ENCODE peak calls at places on chromosomes 12 and 14, in five cellular contexts. One of them, this sample, is unnamed.

GRCh38 chr12:15540469-15540872 is 218.2 kb downstream of the PTPRO start:
- DNase-seq in GM23338: no peak
- DNase-seq in DND-41: no peak
- DNase-seq in fibroblast of lung: peak
- DNase-seq in MM.1S: no peak
- DNase-seq in this sample: no peak

GRCh38 chr12:59736359-59736758 is 140.5 kb downstream of the SLC16A7 start:
- DNase-seq in GM23338: no peak
- DNase-seq in DND-41: no peak
- DNase-seq in fibroblast of lung: no peak
- DNase-seq in MM.1S: no peak
- DNase-seq in this sample: no peak

GRCh38 chr12:91143241-91143640 is 31.9 kb upstream of the LUM start:
- DNase-seq in DND-41: no peak
- DNase-seq in fibroblast of lung: no peak
- DNase-seq in GM23338: no peak
- DNase-seq in MM.1S: no peak
- DNase-seq in this sample: no peak

GRCh38 chr12:81778719-81779118 is 19.6 kb upstream of the PPFIA2 start:
- DNase-seq in GM23338: no peak
- DNase-seq in fibroblast of lung: no peak
- DNase-seq in MM.1S: no peak
- DNase-seq in DND-41: no peak
- DNase-seq in this sample: no peak

GRCh38 chr14:51369814-51370213 is 129.8 kb downstream of the TMX1 start:
- DNase-seq in MM.1S: peak
- DNase-seq in fibroblast of lung: no peak
- DNase-seq in DND-41: peak
- DNase-seq in GM23338: peak
- DNase-seq in this sample: no peak

GRCh38 chr14:68552075-68552474 is 240.8 kb downstream of the ZFP36L1 start:
- DNase-seq in fibroblast of lung: no peak
- DNase-seq in GM23338: no peak
- DNase-seq in DND-41: no peak
- DNase-seq in MM.1S: no peak
- DNase-seq in this sample: no peak

GRCh38 chr12:123928274-123928865 is 44.3 kb downstream of the CCDC92 start:
- DNase-seq in DND-41: no peak
- DNase-seq in fibroblast of lung: no peak
- DNase-seq in GM23338: no peak
- DNase-seq in MM.1S: peak
- DNase-seq in this sample: no peak

GRCh38 chr14:82872494-82872893 is 1338.8 kb upstream of the SEL1L start:
- DNase-seq in MM.1S: no peak
- DNase-seq in fibroblast of lung: no peak
- DNase-seq in DND-41: no peak
- DNase-seq in GM23338: peak
- DNase-seq in this sample: peak

GRCh38 chr14:70448633-70449032 is 3.3 kb upstream of the ADAM21 start:
- DNase-seq in MM.1S: no peak
- DNase-seq in GM23338: no peak
- DNase-seq in fibroblast of lung: peak
- DNase-seq in DND-41: no peak
- DNase-seq in this sample: no peak

GRCh38 chr12:24979971-24980730 is 31.2 kb upstream of the BCAT1 start:
- DNase-seq in GM23338: no peak
- DNase-seq in DND-41: no peak
- DNase-seq in MM.1S: no peak
- DNase-seq in fibroblast of lung: no peak
- DNase-seq in this sample: no peak

GRCh38 chr12:57621497-57622292 is 10.5 kb downstream of the ARHGEF25 start:
- DNase-seq in MM.1S: peak
- DNase-seq in DND-41: peak
- DNase-seq in GM23338: peak
- DNase-seq in fibroblast of lung: no peak
- DNase-seq in this sample: peak

GRCh38 chr12:132330549-132330881 is 1.1 kb upstream of the GALNT9 start:
- DNase-seq in GM23338: no peak
- DNase-seq in fibroblast of lung: no peak
- DNase-seq in DND-41: no peak
- DNase-seq in MM.1S: no peak
- DNase-seq in this sample: no peak

GRCh38 chr12:132329036-132329738 is at the start of gene GALNT9:
- DNase-seq in DND-41: no peak
- DNase-seq in fibroblast of lung: no peak
- DNase-seq in MM.1S: no peak
- DNase-seq in GM23338: peak
- DNase-seq in this sample: peak

GRCh38 chr12:132328282-132329029 is 933 bp downstream of the GALNT9 start:
- DNase-seq in MM.1S: no peak
- DNase-seq in fibroblast of lung: no peak
- DNase-seq in GM23338: no peak
- DNase-seq in DND-41: no peak
- DNase-seq in this sample: no peak

GRCh38 chr12:132327351-132328171 is 1.8 kb downstream of the GALNT9 start:
- DNase-seq in fibroblast of lung: peak
- DNase-seq in GM23338: no peak
- DNase-seq in DND-41: peak
- DNase-seq in MM.1S: no peak
- DNase-seq in this sample: peak

GRCh38 chr12:132329739-132330548 is 555 bp upstream of the GALNT9 start:
- DNase-seq in GM23338: peak
- DNase-seq in MM.1S: no peak
- DNase-seq in DND-41: no peak
- DNase-seq in fibroblast of lung: no peak
- DNase-seq in this sample: no peak
- TF ChIP-seq EZH2 in GM23338: no peak
- TF ChIP-seq EZH2 in MM.1S: no peak
- TF ChIP-seq EZH2 in DND-41: no peak
- TF ChIP-seq EZH2 in fibroblast of lung: no peak
- TF ChIP-seq EZH2 in this sample: no peak

GRCh38 chr12:93145086-93145485 is 216.0 kb upstream of the EEA1 start:
- DNase-seq in MM.1S: no peak
- DNase-seq in DND-41: no peak
- DNase-seq in GM23338: no peak
- DNase-seq in fibroblast of lung: no peak
- DNase-seq in this sample: no peak

GRCh38 chr12:93140801-93141200 is 211.7 kb upstream of the EEA1 start:
- DNase-seq in GM23338: no peak
- DNase-seq in fibroblast of lung: no peak
- DNase-seq in DND-41: no peak
- DNase-seq in MM.1S: no peak
- DNase-seq in this sample: no peak

GRCh38 chr12:93140309-93140708 is 211.2 kb upstream of the EEA1 start:
- DNase-seq in fibroblast of lung: no peak
- DNase-seq in DND-41: no peak
- DNase-seq in MM.1S: no peak
- DNase-seq in GM23338: no peak
- DNase-seq in this sample: no peak

GRCh38 chr12:93144109-93144508 is 215.0 kb upstream of the EEA1 start:
- DNase-seq in GM23338: no peak
- DNase-seq in fibroblast of lung: no peak
- DNase-seq in DND-41: no peak
- DNase-seq in MM.1S: no peak
- DNase-seq in this sample: peak

DNA sequence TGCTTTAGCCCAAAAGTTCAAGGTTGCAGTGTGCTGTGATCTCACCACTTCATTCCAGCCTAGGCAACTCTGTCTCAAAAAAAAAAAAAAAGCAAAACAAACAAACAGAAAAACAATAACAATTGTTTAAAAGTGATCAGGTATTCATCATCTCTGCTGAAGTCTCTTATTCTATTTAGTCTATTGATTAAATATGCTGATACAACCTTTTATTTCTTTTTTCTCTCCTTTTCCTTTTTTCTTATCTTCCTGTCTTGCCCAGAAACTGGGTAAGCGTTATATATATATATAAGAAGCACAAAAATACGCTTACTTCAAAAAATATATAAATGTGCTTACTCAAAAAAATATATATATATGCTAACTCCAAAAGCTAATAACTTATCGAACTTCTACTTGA is 213.8 kb upstream of the EEA1 start:
- DNase-seq in DND-41: no peak
- DNase-seq in fibroblast of lung: no peak
- DNase-seq in GM23338: no peak
- DNase-seq in MM.1S: no peak
- DNase-seq in this sample: no peak
- TF ChIP-seq EZH2 in DND-41: no peak
- TF ChIP-seq EZH2 in fibroblast of lung: no peak
- TF ChIP-seq EZH2 in GM23338: no peak
- TF ChIP-seq EZH2 in MM.1S: no peak
- TF ChIP-seq EZH2 in this sample: no peak

GRCh38 chr12:6701078-6701768 is 608 bp upstream of the PIANP start:
- DNase-seq in GM23338: peak
- DNase-seq in MM.1S: no peak
- DNase-seq in DND-41: no peak
- DNase-seq in fibroblast of lung: no peak
- DNase-seq in this sample: no peak
- TF ChIP-seq EZH2 in GM23338: no peak
- TF ChIP-seq EZH2 in MM.1S: no peak
- TF ChIP-seq EZH2 in DND-41: no peak
- TF ChIP-seq EZH2 in fibroblast of lung: peak
- TF ChIP-seq EZH2 in this sample: no peak

GRCh38 chr12:116053479-116054195 is 223.9 kb downstream of the MED13L start:
- DNase-seq in MM.1S: no peak
- DNase-seq in fibroblast of lung: peak
- DNase-seq in GM23338: no peak
- DNase-seq in DND-41: no peak
- DNase-seq in this sample: no peak

GRCh38 chr12:116054280-116054679 is 223.2 kb downstream of the MED13L start:
- DNase-seq in GM23338: no peak
- DNase-seq in fibroblast of lung: no peak
- DNase-seq in DND-41: no peak
- DNase-seq in MM.1S: no peak
- DNase-seq in this sample: no peak

GRCh38 chr12:116046039-116046438 is 231.5 kb downstream of the MED13L start:
- DNase-seq in DND-41: no peak
- DNase-seq in MM.1S: peak
- DNase-seq in fibroblast of lung: no peak
- DNase-seq in GM23338: no peak
- DNase-seq in this sample: no peak

GRCh38 chr12:116048886-116049285 is 228.6 kb downstream of the MED13L start:
- DNase-seq in GM23338: no peak
- DNase-seq in DND-41: no peak
- DNase-seq in MM.1S: peak
- DNase-seq in fibroblast of lung: no peak
- DNase-seq in this sample: no peak

DNA sequence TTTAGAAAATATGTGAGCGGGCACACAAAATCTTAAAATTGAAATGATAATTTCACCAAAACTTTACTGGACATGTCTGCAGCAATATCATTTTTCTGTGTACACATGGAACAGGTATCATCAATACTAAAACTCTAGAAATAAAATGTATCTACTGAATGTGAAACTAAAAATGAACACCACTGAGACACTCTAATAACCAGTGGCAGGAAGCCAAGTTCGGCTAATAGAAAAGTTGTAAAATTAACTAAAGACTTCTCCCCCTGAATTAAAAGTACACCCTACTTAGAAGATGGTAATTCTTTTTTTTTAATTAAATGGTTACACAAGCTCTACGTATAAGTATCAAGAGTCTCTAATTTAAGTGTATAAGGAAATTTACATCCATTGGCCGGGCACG is 227.2 kb downstream of the MED13L start:
- DNase-seq in fibroblast of lung: peak
- DNase-seq in MM.1S: peak
- DNase-seq in GM23338: no peak
- DNase-seq in DND-41: no peak
- DNase-seq in this sample: no peak
- TF ChIP-seq EZH2 in fibroblast of lung: no peak
- TF ChIP-seq EZH2 in MM.1S: no peak
- TF ChIP-seq EZH2 in GM23338: no peak
- TF ChIP-seq EZH2 in DND-41: no peak
- TF ChIP-seq EZH2 in this sample: no peak

DNA sequence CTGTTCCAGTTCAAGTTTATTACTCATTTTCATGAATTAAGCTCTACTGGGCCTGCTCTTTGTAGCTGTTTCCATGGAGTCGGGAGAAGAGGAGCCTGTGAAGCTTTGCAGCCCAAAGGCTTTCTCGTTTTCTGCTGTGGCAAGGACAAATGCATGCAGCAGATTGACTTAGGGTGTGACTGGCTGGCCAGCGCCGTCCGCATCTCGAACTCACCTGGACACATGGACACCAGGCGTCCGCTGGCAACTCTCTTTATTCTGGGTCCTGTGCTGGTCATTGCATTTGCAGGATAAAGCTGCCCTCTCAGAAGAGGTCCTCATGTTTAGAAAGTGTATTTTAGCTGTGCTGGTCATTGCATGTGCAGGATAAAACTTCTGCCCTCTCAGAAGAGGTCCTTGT is 350.4 kb downstream of the TMEM121 start:
- DNase-seq in DND-41: no peak
- DNase-seq in MM.1S: no peak
- DNase-seq in GM23338: no peak
- DNase-seq in fibroblast of lung: no peak
- DNase-seq in this sample: no peak
- TF ChIP-seq EZH2 in DND-41: no peak
- TF ChIP-seq EZH2 in MM.1S: no peak
- TF ChIP-seq EZH2 in GM23338: no peak
- TF ChIP-seq EZH2 in fibroblast of lung: no peak
- TF ChIP-seq EZH2 in this sample: no peak

DNA sequence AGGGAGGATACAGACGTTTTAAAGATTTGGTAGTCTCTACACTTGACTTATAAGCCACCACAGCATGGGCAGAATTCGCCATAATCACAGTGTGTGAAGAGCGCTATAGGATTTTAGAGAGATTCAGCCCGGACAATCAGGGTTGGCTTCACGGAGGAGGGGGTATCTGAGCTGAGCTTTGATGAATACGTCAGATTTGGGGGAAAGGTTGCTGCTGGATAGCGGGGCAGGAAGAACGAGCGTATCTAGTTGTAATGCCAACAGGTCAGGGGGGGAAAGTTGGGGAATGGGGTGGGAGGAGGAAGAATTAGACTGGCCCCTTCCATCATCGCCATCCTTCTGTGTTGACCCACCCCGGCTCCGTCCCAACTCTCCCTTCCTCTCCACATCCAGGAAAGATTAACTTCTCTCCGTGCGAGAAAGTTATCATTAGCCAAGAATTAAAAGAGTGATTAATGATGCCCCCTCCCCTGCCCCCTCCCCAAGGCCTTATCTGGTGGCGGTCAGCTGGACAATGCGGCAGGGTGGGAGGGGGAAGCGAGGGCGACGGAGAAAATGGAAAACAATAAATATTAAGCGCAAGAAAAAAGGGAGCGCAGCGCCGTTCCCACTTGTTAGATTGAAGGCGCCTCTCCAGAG is 13.5 kb upstream of the GPATCH2L start:
- DNase-seq in DND-41: no peak
- DNase-seq in MM.1S: no peak
- DNase-seq in fibroblast of lung: no peak
- DNase-seq in GM23338: no peak
- DNase-seq in this sample: no peak
- TF ChIP-seq EZH2 in DND-41: no peak
- TF ChIP-seq EZH2 in MM.1S: no peak
- TF ChIP-seq EZH2 in fibroblast of lung: no peak
- TF ChIP-seq EZH2 in GM23338: no peak
- TF ChIP-seq EZH2 in this sample: no peak

GRCh38 chr12:116601524-116601923 is 42.3 kb downstream of the MAP1LC3B2 start:
- DNase-seq in GM23338: no peak
- DNase-seq in MM.1S: no peak
- DNase-seq in fibroblast of lung: peak
- DNase-seq in DND-41: no peak
- DNase-seq in this sample: peak
- TF ChIP-seq EZH2 in GM23338: no peak
- TF ChIP-seq EZH2 in MM.1S: no peak
- TF ChIP-seq EZH2 in fibroblast of lung: no peak
- TF ChIP-seq EZH2 in DND-41: no peak
- TF ChIP-seq EZH2 in this sample: no peak

This sample was measured in A673.